ENCODE peak calls at places on chromosomes 4 and X, in four cellular contexts. One of them, this sample, is unnamed.

GRCh38 chrX:129086802-129087201 is 436.5 kb downstream of the SMARCA1 start:
- DNase-seq in HepG2: no peak
- DNase-seq in H1: no peak
- DNase-seq in K562: no peak
- DNase-seq in this sample: no peak

GRCh38 chrX:17459008-17459407 is 84.0 kb downstream of the NHS start:
- DNase-seq in H1: no peak
- DNase-seq in HepG2: no peak
- DNase-seq in K562: no peak
- DNase-seq in this sample: no peak

GRCh38 chrX:38206542-38206941 is 14.1 kb downstream of the SRPX start:
- DNase-seq in K562: no peak
- DNase-seq in H1: no peak
- DNase-seq in HepG2: no peak
- DNase-seq in this sample: no peak

GRCh38 chr4:61493470-61493869 is 293.3 kb downstream of the ADGRL3 start:
- DNase-seq in K562: no peak
- DNase-seq in HepG2: no peak
- DNase-seq in H1: no peak
- DNase-seq in this sample: no peak

GRCh38 chr4:124948976-124949597 is 236.6 kb upstream of the ANKRD50 start:
- DNase-seq in K562: no peak
- DNase-seq in HepG2: no peak
- DNase-seq in H1: no peak
- DNase-seq in this sample: no peak

GRCh38 chrX:10015711-10016515 is 48.8 kb downstream of the CLDN34 start:
- DNase-seq in HepG2: no peak
- DNase-seq in K562: no peak
- DNase-seq in H1: no peak
- DNase-seq in this sample: peak; percentile 40

GRCh38 chrX:49162620-49163019 is at the start of gene MAGIX:
- DNase-seq in H1: no peak
- DNase-seq in HepG2: no peak
- DNase-seq in K562: no peak
- DNase-seq in this sample: no peak

GRCh38 chrX:55057691-55058249 is 17.1 kb upstream of the PAGE2B start:
- DNase-seq in K562: peak; percentile 57
- DNase-seq in H1: no peak
- DNase-seq in HepG2: peak; percentile 7
- DNase-seq in this sample: peak; percentile 33

GRCh38 chr4:122922877-122923511 is 597 bp upstream of the NUDT6 start:
- DNase-seq in HepG2: peak; percentile 75
- DNase-seq in H1: no peak
- DNase-seq in K562: peak; percentile 95
- DNase-seq in this sample: peak; percentile 72

GRCh38 chrX:9738146-9738545 is 27.5 kb downstream of the GPR143 start:
- DNase-seq in H1: no peak
- DNase-seq in K562: no peak
- DNase-seq in HepG2: no peak
- DNase-seq in this sample: no peak

GRCh38 chr4:8236141-8236919 is 33.2 kb upstream of the HTRA3 start:
- DNase-seq in H1: no peak
- DNase-seq in HepG2: no peak
- DNase-seq in K562: peak; percentile 18
- DNase-seq in this sample: no peak

GRCh38 chr4:10003666-10004065 is 17.6 kb downstream of the SLC2A9 start:
- DNase-seq in H1: no peak
- DNase-seq in HepG2: no peak
- DNase-seq in K562: no peak
- DNase-seq in this sample: no peak

GRCh38 chr4:126898815-126899214 is 733.9 kb upstream of the INTU start:
- DNase-seq in HepG2: no peak
- DNase-seq in K562: no peak
- DNase-seq in H1: no peak
- DNase-seq in this sample: no peak

GRCh38 chr4:153207561-153207960 is 3.3 kb downstream of the TRIM2 start:
- DNase-seq in H1: no peak
- DNase-seq in K562: peak; percentile 42
- DNase-seq in HepG2: peak; percentile 28
- DNase-seq in this sample: peak; percentile 16

GRCh38 chrX:112832481-112833095 is 8.0 kb downstream of the AMOT start:
- DNase-seq in H1: no peak
- DNase-seq in HepG2: no peak
- DNase-seq in K562: no peak
- DNase-seq in this sample: no peak

GRCh38 chr4:185106353-185106752 is 36.7 kb upstream of the SLC25A4 start:
- DNase-seq in K562: no peak
- DNase-seq in H1: no peak
- DNase-seq in HepG2: no peak
- DNase-seq in this sample: no peak

GRCh38 chrX:101485212-101486064 is at the start of gene ARMCX4:
- DNase-seq in H1: peak; percentile 41
- DNase-seq in K562: no peak
- DNase-seq in HepG2: no peak
- DNase-seq in this sample: no peak

GRCh38 chr4:113328514-113328913 is 279.1 kb downstream of the ANK2 start:
- DNase-seq in K562: peak; percentile 27
- DNase-seq in H1: no peak
- DNase-seq in HepG2: peak; percentile 15
- DNase-seq in this sample: peak; percentile 4

GRCh38 chr4:81130569-81130968 is 84.5 kb downstream of the PRKG2 start:
- DNase-seq in K562: no peak
- DNase-seq in HepG2: no peak
- DNase-seq in H1: no peak
- DNase-seq in this sample: no peak

GRCh38 chr4:77342170-77342810 is 185.3 kb downstream of the CCNG2 start:
- DNase-seq in H1: no peak
- DNase-seq in HepG2: no peak
- DNase-seq in K562: no peak
- DNase-seq in this sample: no peak

GRCh38 chr4:121277194-121278105 is 103.4 kb downstream of the QRFPR start:
- DNase-seq in H1: no peak
- DNase-seq in K562: peak; percentile 20
- DNase-seq in HepG2: peak; percentile 27
- DNase-seq in this sample: peak; percentile 48

GRCh38 chr4:140884431-140885058 is 128.4 kb upstream of the TBC1D9 start:
- DNase-seq in H1: peak; percentile 13
- DNase-seq in K562: peak; percentile 64
- DNase-seq in HepG2: peak; percentile 63
- DNase-seq in this sample: peak; percentile 67

GRCh38 chrX:118420462-118420861 is 74.6 kb downstream of the WDR44 start:
- DNase-seq in H1: no peak
- DNase-seq in HepG2: no peak
- DNase-seq in K562: no peak
- DNase-seq in this sample: no peak
- TF ChIP-seq RNF2 in H1: no peak
- TF ChIP-seq RNF2 in HepG2: no peak
- TF ChIP-seq RNF2 in K562: no peak
- TF ChIP-seq RNF2 in this sample: no peak

DNA sequence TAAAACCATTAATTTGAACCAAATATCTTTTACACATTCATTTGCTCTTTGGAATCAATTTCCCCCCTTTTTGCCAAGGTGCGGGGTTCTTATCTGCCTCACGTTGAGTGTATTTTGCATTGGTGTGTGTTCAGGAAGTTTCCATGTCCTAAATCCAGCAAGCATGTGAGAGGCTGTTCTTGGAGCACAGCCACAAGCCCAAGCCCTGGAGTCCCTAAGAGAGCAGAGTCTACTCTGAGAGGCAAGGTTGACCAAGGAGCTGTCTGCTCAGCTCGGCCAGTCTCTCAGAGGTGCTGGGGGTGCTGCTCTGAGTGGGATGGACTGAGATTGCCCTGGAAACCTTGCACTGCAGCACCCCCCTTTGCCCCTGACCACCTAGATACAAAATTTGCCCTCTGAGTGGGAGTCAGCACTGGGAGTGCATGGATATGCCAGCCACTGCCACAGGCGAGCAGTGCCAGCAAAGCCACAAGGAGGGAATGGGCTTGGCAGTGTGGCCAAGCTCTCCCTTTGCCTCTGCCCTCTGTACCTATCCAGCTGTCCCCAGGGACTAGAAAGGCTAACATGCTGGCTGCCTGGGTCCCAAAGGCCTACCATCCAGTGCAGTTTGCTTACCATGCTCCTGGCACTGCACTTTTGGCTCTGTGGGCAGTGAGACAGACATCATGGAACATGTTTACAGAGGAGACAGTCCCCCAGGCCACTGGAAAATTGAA is 20.5 kb upstream of the FAM193A start:
- DNase-seq in H1: no peak
- DNase-seq in HepG2: no peak
- DNase-seq in K562: no peak
- DNase-seq in this sample: no peak
- TF ChIP-seq RNF2 in H1: no peak
- TF ChIP-seq RNF2 in HepG2: no peak
- TF ChIP-seq RNF2 in K562: no peak
- TF ChIP-seq RNF2 in this sample: no peak

GRCh38 chr4:109462802-109463201 is 29.2 kb downstream of the SEC24B start:
- DNase-seq in H1: no peak
- DNase-seq in HepG2: no peak
- DNase-seq in K562: no peak
- DNase-seq in this sample: no peak
- TF ChIP-seq RNF2 in H1: no peak
- TF ChIP-seq RNF2 in HepG2: no peak
- TF ChIP-seq RNF2 in K562: no peak
- TF ChIP-seq RNF2 in this sample: no peak

DNA sequence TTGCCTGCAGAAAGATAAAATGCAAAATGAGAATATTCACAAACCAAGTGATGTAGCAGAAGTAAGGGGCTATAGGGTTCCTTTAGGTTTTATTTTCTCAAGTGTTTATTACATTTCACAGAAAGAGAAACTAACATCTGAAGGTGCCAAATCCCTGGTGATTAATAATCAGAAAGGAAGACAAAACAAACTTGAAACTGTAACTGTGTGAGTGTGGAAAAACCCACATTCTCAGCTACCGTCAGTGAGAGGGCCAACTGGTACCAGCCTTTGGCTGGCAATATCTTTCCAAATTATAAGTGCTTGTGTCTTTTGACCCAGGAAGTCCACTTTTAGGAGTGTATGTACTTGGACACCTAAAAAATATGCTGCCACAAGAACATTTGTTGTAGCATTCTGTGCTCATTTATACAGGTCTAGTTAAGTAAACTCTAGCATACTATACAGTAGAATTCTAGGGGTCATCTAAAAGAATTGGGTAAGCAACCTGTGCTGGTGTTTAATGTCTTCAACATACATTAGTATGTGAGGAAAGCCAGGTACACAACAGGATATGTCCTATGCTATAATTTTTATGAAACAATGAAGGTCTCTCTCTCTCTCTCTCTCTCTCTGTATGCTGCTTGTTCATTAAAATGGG is 6.6 kb upstream of the CD38 start:
- DNase-seq in HepG2: no peak
- DNase-seq in K562: no peak
- DNase-seq in H1: no peak
- DNase-seq in this sample: no peak
- TF ChIP-seq RNF2 in HepG2: no peak
- TF ChIP-seq RNF2 in K562: no peak
- TF ChIP-seq RNF2 in H1: no peak
- TF ChIP-seq RNF2 in this sample: no peak

GRCh38 chr4:48722509-48723446 is 57.3 kb downstream of the FRYL start:
- DNase-seq in H1: no peak
- DNase-seq in K562: no peak
- DNase-seq in HepG2: no peak
- DNase-seq in this sample: no peak
- TF ChIP-seq RNF2 in H1: no peak
- TF ChIP-seq RNF2 in K562: no peak
- TF ChIP-seq RNF2 in HepG2: no peak
- TF ChIP-seq RNF2 in this sample: no peak

DNA sequence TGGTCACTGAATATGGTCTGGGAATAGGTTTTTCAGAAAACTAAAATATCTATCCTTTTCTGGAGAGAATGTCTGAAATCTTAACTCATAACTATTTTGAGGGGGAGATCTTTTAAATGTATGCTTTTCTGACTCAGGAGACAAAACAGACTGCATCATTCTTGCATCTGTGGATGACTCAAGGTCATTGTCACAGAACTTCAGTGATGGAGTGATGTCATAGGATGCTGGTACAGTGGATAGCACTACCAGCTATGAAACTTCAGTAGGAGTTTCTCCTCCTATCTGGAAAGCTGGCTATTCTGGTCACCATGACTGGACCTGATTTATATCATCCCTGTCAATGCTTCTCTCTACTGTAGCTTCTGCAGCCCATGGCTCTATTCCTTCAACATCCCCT is 50.3 kb downstream of the PARM1 start:
- DNase-seq in HepG2: no peak
- DNase-seq in K562: no peak
- DNase-seq in H1: no peak
- DNase-seq in this sample: no peak
- TF ChIP-seq RNF2 in HepG2: no peak
- TF ChIP-seq RNF2 in K562: no peak
- TF ChIP-seq RNF2 in H1: no peak
- TF ChIP-seq RNF2 in this sample: no peak

DNA sequence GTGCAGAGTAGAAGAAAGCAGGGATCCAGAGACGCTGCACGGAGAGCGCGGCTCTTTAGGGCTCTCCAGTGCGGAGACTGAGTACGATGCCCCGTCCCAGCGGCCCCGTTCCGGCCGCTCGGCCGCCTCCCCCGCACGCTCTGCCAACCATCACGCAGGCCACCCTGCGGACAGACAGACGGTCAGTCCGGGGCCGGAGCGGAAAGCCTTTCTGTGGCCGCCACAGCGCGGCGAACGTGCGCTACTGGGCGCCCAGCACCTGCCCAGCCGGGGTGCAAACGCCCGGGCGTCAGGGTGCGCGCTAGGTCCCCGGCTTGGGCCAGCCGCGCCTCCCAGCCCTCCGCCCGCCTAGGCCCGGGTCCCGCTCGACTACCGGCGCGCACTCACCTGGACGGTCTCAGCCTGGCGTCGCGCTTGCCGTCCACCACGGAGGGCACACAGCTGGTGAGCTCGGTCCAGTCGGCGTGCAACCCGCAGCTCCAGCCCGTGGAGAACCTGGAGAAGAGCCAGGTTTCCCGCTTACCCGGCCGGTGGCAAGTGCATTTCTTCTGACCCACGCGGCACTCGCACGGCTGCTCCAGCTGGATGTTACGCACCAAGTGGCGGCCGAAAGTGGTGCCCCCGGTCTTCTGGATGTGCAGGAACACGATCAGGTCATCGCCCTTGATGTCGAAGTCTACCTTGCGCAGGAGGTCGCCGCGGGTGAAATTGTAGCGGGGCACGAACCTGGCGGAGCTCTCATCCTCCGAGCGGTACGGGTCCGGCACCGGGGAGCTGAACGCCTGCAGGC is 1.8 kb downstream of the HS6ST2 start:
- DNase-seq in HepG2: no peak
- DNase-seq in H1: no peak
- DNase-seq in K562: no peak
- DNase-seq in this sample: peak; percentile 5
- TF ChIP-seq RNF2 in HepG2: no peak
- TF ChIP-seq RNF2 in H1: peak; percentile 74
- TF ChIP-seq RNF2 in K562: no peak
- TF ChIP-seq RNF2 in this sample: no peak